ENCODE peak calls at places on chromosomes 4 and X, in ten cellular contexts. O is HepG2, U is H1, C is breast epithelium, X is HCT116, D is K562, I is stomach, W is GM12891, Z is endothelial cell of umbilical vein, A is spleen. Y is an unnamed sample.
A peak's percentile ranks its signal among the peaks of the same experiment; 100 is the strongest.

GRCh38 chrX:40005290-40006011 is 92.3 kb downstream of the BCOR start:
- DNase-seq in O (no peak), U (no peak), C (no peak), X (no peak), D (no peak), I (no peak), W (no peak), Z (no peak), A (peak; percentile 72), Y (no peak)

GRCh38 chr4:11496313-11496956 is 67.7 kb upstream of the HS3ST1 start:
- DNase-seq in O (no peak), U (no peak), C (no peak), X (no peak), D (no peak), I (no peak), W (no peak), Z (no peak), A (no peak), Y (no peak)

GRCh38 chr4:102608190-102608589 is 107.0 kb downstream of the NFKB1 start:
- DNase-seq in O (no peak), U (no peak), C (no peak), X (no peak), D (no peak), I (no peak), W (no peak), Z (no peak), A (no peak), Y (no peak)

GRCh38 chr4:6709230-6710114 is at the start of gene MRFAP1L1:
- DNase-seq in O (peak; percentile 91), U (peak; percentile 86), C (peak; percentile 94), X (peak; percentile 95), D (peak; percentile 94), I (peak; percentile 98), W (peak; percentile 78), Z (peak; percentile 97), A (peak; percentile 98), Y (peak; percentile 79)

GRCh38 chrX:40908857-40909475 is 173.6 kb upstream of the MED14 start:
- DNase-seq in O (no peak), U (no peak), C (no peak), X (peak; percentile 16), D (no peak), I (no peak), W (no peak), Z (no peak), A (no peak), Y (no peak)

GRCh38 chr4:157509286-157509685 is 288.8 kb downstream of the GRIA2 start:
- DNase-seq in O (no peak), U (no peak), C (no peak), X (no peak), D (no peak), I (no peak), W (no peak), Z (no peak), A (no peak), Y (no peak)

GRCh38 chr4:13921805-13922204 is 294.3 kb upstream of the BOD1L1 start:
- DNase-seq in O (peak; percentile 9), U (no peak), C (no peak), X (no peak), D (no peak), I (no peak), W (no peak), Z (no peak), A (no peak), Y (no peak)

GRCh38 chrX:123422875-123423274 is 238.8 kb downstream of the GRIA3 start:
- DNase-seq in O (peak; percentile 1), U (no peak), C (no peak), X (no peak), D (peak; percentile 6), I (no peak), W (no peak), Z (peak; percentile 1), A (no peak), Y (no peak)

GRCh38 chrX:32867781-32868523 is 343.4 kb downstream of the DMD start:
- DNase-seq in O (no peak), U (no peak), C (no peak), X (no peak), D (no peak), I (no peak), W (no peak), Z (no peak), A (no peak), Y (no peak)

GRCh38 chrX:20252392-20253231 is 14.1 kb downstream of the RPS6KA3 start:
- DNase-seq in O (peak; percentile 35), U (peak; percentile 29), C (no peak), X (peak; percentile 26), D (peak; percentile 43), I (peak; percentile 72), W (no peak), Z (peak; percentile 61), A (peak; percentile 82), Y (no peak)

GRCh38 chr4:73450398-73451004 is 14.5 kb downstream of the AFP start:
- DNase-seq in O (no peak), U (no peak), C (no peak), X (no peak), D (peak; percentile 12), I (no peak), W (no peak), Z (no peak), A (no peak), Y (no peak)

GRCh38 chrX:25066131-25066530 is 50.4 kb upstream of the ARX start:
- DNase-seq in O (no peak), U (no peak), C (no peak), X (no peak), D (no peak), I (no peak), W (no peak), Z (no peak), A (no peak), Y (no peak)
- TF ChIP-seq POLR2AphosphoS5 in O (no peak), U (no peak), C (no peak), X (no peak), D (no peak), I (no peak), W (no peak), Z (no peak), A (no peak), Y (no peak)

GRCh38 chrX:139091086-139091485 is 379.6 kb upstream of the FGF13 start:
- DNase-seq in O (no peak), U (no peak), C (no peak), X (no peak), D (no peak), I (no peak), W (no peak), Z (no peak), A (no peak), Y (no peak)
- TF ChIP-seq POLR2A in O (no peak), U (no peak), C (no peak), X (no peak), D (no peak), I (no peak), W (no peak), Z (no peak), A (no peak), Y (no peak)

DNA sequence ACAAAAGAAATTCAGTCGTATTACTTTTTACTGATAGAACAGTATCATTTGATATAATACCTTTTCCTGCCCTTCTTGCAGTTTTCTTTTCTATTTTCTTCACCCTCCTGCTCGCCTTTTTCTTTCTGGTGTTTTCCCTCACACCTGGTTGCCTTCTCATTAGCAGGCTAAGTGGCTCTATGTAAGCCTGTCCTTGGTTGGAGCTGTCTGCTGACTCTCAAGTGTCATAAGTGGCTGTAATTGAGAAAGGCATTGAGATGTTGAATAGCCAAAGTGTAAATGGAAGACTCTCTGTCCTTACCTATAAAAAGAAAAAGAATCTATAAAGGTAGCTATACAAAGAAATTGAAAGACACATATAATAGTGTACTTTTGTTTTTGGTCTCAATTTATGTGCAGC is 180.7 kb downstream of the ADGRL3 start:
- DNase-seq in O (no peak), U (no peak), C (no peak), X (no peak), D (no peak), I (no peak), W (no peak), Z (no peak), A (no peak), Y (no peak)
- TF ChIP-seq POLR2AphosphoS5 in O (no peak), U (no peak), C (no peak), X (no peak), D (no peak), I (no peak), W (no peak), Z (no peak), A (no peak), Y (no peak)

GRCh38 chr4:183241322-183241640 is 78.8 kb downstream of the CLDN22 start:
- DNase-seq in O (no peak), U (no peak), C (no peak), X (peak; percentile 69), D (peak; percentile 15), I (no peak), W (no peak), Z (peak; percentile 66), A (no peak), Y (no peak)
- TF ChIP-seq POLR2A in O (no peak), U (no peak), C (no peak), X (no peak), D (no peak), I (no peak), W (no peak), Z (no peak), A (no peak), Y (no peak)

DNA sequence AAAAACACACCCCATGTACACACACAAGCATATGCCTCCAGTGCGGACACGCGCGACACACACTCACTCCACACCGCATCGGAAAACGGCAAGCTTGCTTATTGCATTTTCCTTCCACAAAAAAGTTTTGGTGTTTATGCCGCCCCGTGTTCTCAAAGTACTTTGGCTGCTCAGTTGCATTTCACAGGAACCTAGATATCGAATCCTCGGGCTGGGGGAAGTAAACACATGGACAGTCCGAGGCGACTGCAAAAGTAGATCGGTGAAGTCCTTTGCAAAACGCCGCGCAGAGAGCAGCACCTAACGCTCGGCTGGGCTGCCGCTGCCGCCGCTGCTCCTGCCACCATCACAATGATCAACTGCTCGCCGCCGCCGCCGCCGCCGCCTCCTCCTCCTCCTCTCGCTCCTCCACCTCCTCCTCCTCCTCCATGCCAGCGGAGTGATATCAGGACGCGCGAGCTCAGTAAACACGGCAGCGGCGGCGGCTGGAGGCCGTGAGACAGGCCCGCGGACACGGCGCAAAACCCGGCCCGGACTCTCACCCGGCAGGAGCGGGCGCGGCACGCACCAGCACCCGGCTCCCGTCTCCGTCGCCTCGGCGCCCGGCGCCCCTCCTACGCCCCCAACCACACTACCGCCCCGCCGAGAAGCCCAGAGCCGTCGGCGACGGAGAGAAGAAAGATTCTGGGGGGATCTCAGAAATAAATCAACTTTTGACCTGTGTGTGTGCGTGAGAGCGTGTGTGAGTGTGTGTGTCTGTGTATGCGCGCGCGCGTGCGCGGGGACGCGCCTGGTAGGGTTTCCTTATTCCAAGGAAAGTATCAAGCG is at the start of gene MAML3:
- DNase-seq in O (peak; percentile 64), U (peak; percentile 47), C (peak; percentile 93), X (peak; percentile 90), D (peak; percentile 80), I (peak; percentile 96), W (peak; percentile 37), Z (peak; percentile 95), A (peak; percentile 96), Y (peak; percentile 39)
- TF ChIP-seq POLR2AphosphoS5 in O (no peak), U (no peak), C (peak; percentile 86), X (peak; percentile 88), D (peak; percentile 41), I (peak; percentile 89), W (no peak), Z (peak; percentile 89), A (peak; percentile 90), Y (no peak)

DNA sequence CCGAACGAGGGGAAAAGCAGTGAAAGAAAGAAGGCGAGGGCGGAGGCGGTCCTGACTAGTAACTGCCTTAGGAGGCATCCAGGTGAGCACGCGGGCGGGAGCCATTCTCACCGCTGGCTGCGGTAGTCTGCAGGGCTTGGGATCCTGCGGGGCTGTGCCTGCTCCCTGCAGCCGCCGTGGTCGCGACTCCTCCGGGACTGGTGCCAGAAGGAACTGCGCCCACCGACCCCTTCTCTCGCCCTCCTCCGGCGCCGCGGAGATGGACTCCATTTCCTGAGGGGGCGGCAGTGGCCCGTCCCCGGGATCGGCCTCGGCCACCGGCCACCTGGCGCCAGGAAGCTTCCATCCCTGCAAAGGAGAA is 545 bp downstream of the NFXL1 start:
- DNase-seq in O (peak; percentile 13), U (no peak), C (peak; percentile 21), X (no peak), D (peak; percentile 34), I (peak; percentile 42), W (peak; percentile 23), Z (no peak), A (peak; percentile 93), Y (peak; percentile 22)
- TF ChIP-seq POLR2A in O (no peak), U (no peak), C (no peak), X (no peak), D (no peak), I (no peak), W (no peak), Z (no peak), A (no peak), Y (no peak)